ENCODE peak calls at places on chromosomes 13 and 19, in four cellular contexts. Z is CD4-positive, CD25-positive, alpha-beta regulatory T cell; M is Panc1; K is fibroblast of lung. O is an unnamed sample.

GRCh38 chr19:7013678-7014077 is 7.6 kb downstream of the MBD3L2B start:
- DNase-seq in M (no peak), Z (no peak), K (peak), O (no peak)

GRCh38 chr13:74219571-74219970 is 85.4 kb upstream of the KLF12 start:
- DNase-seq in K (peak), Z (no peak), M (no peak), O (no peak)

GRCh38 chr13:98869408-98870090 is 108.3 kb downstream of the DOCK9 start:
- DNase-seq in K (no peak), Z (peak), M (no peak), O (no peak)

GRCh38 chr13:85287528-85287927 is 511.7 kb downstream of the SLITRK6 start:
- DNase-seq in M (no peak), K (no peak), Z (no peak), O (no peak)

GRCh38 chr19:801030-801860 is 4.0 kb downstream of the PTBP1 start:
- DNase-seq in M (no peak), Z (peak), K (peak), O (no peak)

GRCh38 chr13:72314210-72314609 is 413.2 kb downstream of the MZT1 start:
- DNase-seq in K (no peak), M (no peak), Z (no peak), O (no peak)

GRCh38 chr13:72435251-72435650 is 292.2 kb downstream of the MZT1 start:
- DNase-seq in K (peak), Z (no peak), M (no peak), O (no peak)

GRCh38 chr13:101417043-101417406 is 717 bp upstream of the NALCN start:
- DNase-seq in K (peak), M (no peak), Z (no peak), O (no peak)

GRCh38 chr13:30576528-30576927 is 41.2 kb upstream of the USPL1 start:
- DNase-seq in M (no peak), K (peak), Z (peak), O (peak)

GRCh38 chr19:48390188-48391099 is 907 bp downstream of the KDELR1 start:
- DNase-seq in K (peak), M (no peak), Z (peak), O (peak)

GRCh38 chr13:33134213-33134612 is 118.0 kb downstream of the KL start:
- DNase-seq in Z (no peak), K (no peak), M (no peak), O (no peak)

GRCh38 chr13:85040176-85040660 is 759.0 kb downstream of the SLITRK6 start:
- DNase-seq in M (no peak), Z (no peak), K (no peak), O (no peak)

DNA sequence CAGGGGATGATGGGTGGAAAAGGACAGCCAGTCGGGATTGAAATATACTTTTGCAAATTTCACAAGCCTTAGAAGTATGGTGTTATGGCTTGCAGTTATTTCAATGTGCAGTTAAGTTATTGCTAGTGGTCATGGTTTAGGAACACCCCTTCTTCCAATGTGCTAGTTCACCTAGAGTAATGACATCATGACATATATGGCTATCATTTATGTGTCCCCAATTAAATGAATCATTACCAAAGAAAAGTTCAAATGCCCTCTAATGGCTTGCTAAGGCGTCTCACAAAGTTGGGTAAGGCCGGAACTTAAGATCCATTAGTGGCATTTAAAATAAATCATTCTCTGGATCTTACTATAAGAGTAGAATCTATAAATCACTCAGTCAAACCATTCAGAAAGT is 271.6 kb downstream of the SPRY2 start:
- DNase-seq in Z (no peak), K (no peak), M (no peak), O (no peak)
- H3K27ac ChIP-seq in Z (no peak), K (no peak), M (no peak), O (no peak)

GRCh38 chr19:51751655-51752054 is at the start of gene FPR1:
- DNase-seq in Z (no peak), K (peak), M (no peak), O (no peak)
- H3K27ac ChIP-seq in Z (no peak), K (no peak), M (no peak), O (no peak)

GRCh38 chr19:3135961-3136683 is at the start of gene GNA15:
- DNase-seq in K (no peak), Z (peak), M (no peak), O (no peak)
- H3K27ac ChIP-seq in K (no peak), Z (peak), M (peak), O (peak)

GRCh38 chr13:102970542-102970941 is 95.7 kb downstream of the SLC10A2 start:
- DNase-seq in K (no peak), Z (no peak), M (no peak), O (no peak)
- H3K27ac ChIP-seq in K (no peak), Z (no peak), M (no peak), O (no peak)